ENCODE peak calls at places on chromosome 3, in nine cellular contexts. E, Q, L, O, G, U, C, X and R are unnamed samples.

GRCh38 chr3:187005827-187006481 is 75.6 kb downstream of the ST6GAL1 start:
- DNase-seq in E (no peak), Q (no peak), L (no peak), O (no peak), G (no peak), U (no peak), C (no peak), X (peak), R (no peak)

GRCh38 chr3:186193534-186194450 is 84.9 kb upstream of the ETV5 start:
- DNase-seq in E (no peak), Q (no peak), L (no peak), O (no peak), G (peak), U (peak), C (no peak), X (no peak), R (peak)

GRCh38 chr3:195286115-195286872 is 15.3 kb upstream of the XXYLT1 start:
- DNase-seq in E (peak), Q (no peak), L (no peak), O (no peak), G (no peak), U (no peak), C (no peak), X (no peak), R (no peak)

GRCh38 chr3:29291982-29292363 is 11.1 kb downstream of the RBMS3 start:
- DNase-seq in E (no peak), Q (no peak), L (no peak), O (no peak), G (no peak), U (no peak), C (no peak), X (no peak), R (no peak)

GRCh38 chr3:45012577-45012976 is 13.5 kb upstream of the CLEC3B start:
- DNase-seq in E (no peak), Q (no peak), L (no peak), O (no peak), G (no peak), U (no peak), C (no peak), X (no peak), R (no peak)

GRCh38 chr3:56314842-56315241 is 153.4 kb downstream of the ERC2 start:
- DNase-seq in E (peak), Q (no peak), L (no peak), O (no peak), G (no peak), U (no peak), C (no peak), X (no peak), R (peak)

GRCh38 chr3:114218578-114219185 is 18.7 kb downstream of the ZNF80 start:
- DNase-seq in E (no peak), Q (no peak), L (no peak), O (no peak), G (no peak), U (no peak), C (no peak), X (no peak), R (no peak)

GRCh38 chr3:71392277-71392676 is 191.3 kb downstream of the FOXP1 start:
- DNase-seq in E (no peak), Q (no peak), L (no peak), O (no peak), G (no peak), U (no peak), C (no peak), X (no peak), R (no peak)

GRCh38 chr3:158106773-158107461 is 697 bp upstream of the SHOX2 start:
- DNase-seq in E (peak), Q (peak), L (no peak), O (peak), G (peak), U (no peak), C (peak), X (no peak), R (peak)

GRCh38 chr3:40046149-40046548 is 236.7 kb downstream of the MYRIP start:
- DNase-seq in E (no peak), Q (no peak), L (no peak), O (no peak), G (no peak), U (no peak), C (no peak), X (no peak), R (no peak)

GRCh38 chr3:24830230-24831152 is 335.8 kb upstream of the THRB start:
- DNase-seq in E (no peak), Q (peak), L (no peak), O (no peak), G (peak), U (no peak), C (no peak), X (no peak), R (peak)

GRCh38 chr3:115986555-115987207 is 363.4 kb downstream of the GAP43 start:
- DNase-seq in E (peak), Q (peak), L (no peak), O (peak), G (peak), U (no peak), C (no peak), X (peak), R (peak)

GRCh38 chr3:168102735-168103410 is 7.1 kb upstream of the GOLIM4 start:
- DNase-seq in E (no peak), Q (no peak), L (no peak), O (no peak), G (no peak), U (no peak), C (no peak), X (no peak), R (no peak)

GRCh38 chr3:175818811-175819464 is 959.8 kb downstream of the NAALADL2 start:
- DNase-seq in E (no peak), Q (no peak), L (peak), O (no peak), G (no peak), U (no peak), C (no peak), X (peak), R (no peak)

GRCh38 chr3:13278783-13279531 is 141.2 kb downstream of the NUP210 start:
- DNase-seq in E (no peak), Q (no peak), L (no peak), O (no peak), G (no peak), U (no peak), C (peak), X (no peak), R (no peak)

GRCh38 chr3:16234281-16234680 is 30.5 kb downstream of the DPH3 start:
- DNase-seq in E (no peak), Q (no peak), L (no peak), O (no peak), G (no peak), U (no peak), C (no peak), X (no peak), R (no peak)

GRCh38 chr3:10627884-10628572 is 122.6 kb upstream of the ATP2B2 start:
- DNase-seq in E (no peak), Q (no peak), L (no peak), O (no peak), G (no peak), U (no peak), C (no peak), X (no peak), R (peak)

GRCh38 chr3:3800076-3800448 is 831 bp downstream of the LRRN1 start:
- DNase-seq in E (no peak), Q (no peak), L (no peak), O (no peak), G (peak), U (peak), C (peak), X (no peak), R (peak)

GRCh38 chr3:11236588-11237461 is 35.4 kb upstream of the ATG7 start:
- DNase-seq in E (peak), Q (peak), L (no peak), O (peak), G (peak), U (peak), C (peak), X (peak), R (peak)

GRCh38 chr3:195405646-195406045 is 37.2 kb downstream of the ACAP2 start:
- DNase-seq in E (no peak), Q (no peak), L (no peak), O (no peak), G (no peak), U (no peak), C (no peak), X (no peak), R (no peak)

GRCh38 chr3:133301194-133301593 is 98.7 kb upstream of the BFSP2 start:
- DNase-seq in E (peak), Q (no peak), L (no peak), O (no peak), G (no peak), U (no peak), C (no peak), X (no peak), R (no peak)